ENCODE peak calls at places on chromosomes 13 and 19, in nine cellular contexts. Q is lower leg skin, V is lung, A is cardiac muscle cell, L is transverse colon, U is dorsolateral prefrontal cortex, K is retinal pigment epithelial cell, E is GM13977, D is epithelial cell of esophagus. X is an unnamed sample.

GRCh38 chr13:65914707-65915106 is 1315.4 kb downstream of the PCDH9 start:
- DNase-seq in K (no peak), U (no peak), Q (no peak), A (no peak), E (no peak), L (no peak), D (peak), V (no peak), X (peak)

GRCh38 chr13:108121406-108121805 is 93.9 kb downstream of the LIG4 start:
- DNase-seq in U (no peak), L (no peak), A (no peak), V (no peak), Q (no peak), D (no peak), E (no peak), K (no peak), X (no peak)

GRCh38 chr13:43279696-43280095 is 256.3 kb downstream of the DNAJC15 start:
- DNase-seq in K (no peak), U (no peak), V (no peak), A (no peak), D (no peak), Q (no peak), L (no peak), E (no peak), X (no peak)

GRCh38 chr19:45306522-45307027 is 16.1 kb downstream of the CKM start:
- DNase-seq in L (no peak), D (no peak), E (no peak), A (peak), K (no peak), Q (no peak), V (no peak), U (no peak), X (no peak)

GRCh38 chr19:1873524-1874473 is 10.4 kb upstream of the KLF16 start:
- DNase-seq in Q (peak), K (no peak), V (no peak), D (no peak), E (no peak), U (peak), L (no peak), A (no peak), X (no peak)

GRCh38 chr13:114130131-114130707 is 2.2 kb downstream of the RASA3 start:
- DNase-seq in D (no peak), V (no peak), Q (no peak), E (no peak), K (no peak), L (no peak), A (no peak), U (no peak), X (no peak)

GRCh38 chr19:53285087-53285486 is 17.6 kb upstream of the VN1R4 start:
- DNase-seq in A (no peak), U (no peak), V (no peak), K (no peak), L (no peak), Q (no peak), E (no peak), D (no peak), X (no peak)

GRCh38 chr19:50817941-50818858 is 5.4 kb downstream of the KLK1 start:
- DNase-seq in A (peak), V (peak), E (peak), L (peak), D (peak), Q (no peak), U (no peak), K (no peak), X (no peak)

GRCh38 chr19:383922-384800 is 24.8 kb downstream of the C2CD4C start:
- DNase-seq in Q (peak), E (no peak), A (peak), L (no peak), K (no peak), V (no peak), D (no peak), U (no peak), X (no peak)

GRCh38 chr13:30421093-30422055 is 919 bp upstream of the UBE2L5 start:
- DNase-seq in V (peak), E (peak), Q (peak), A (peak), U (peak), D (peak), L (peak), K (no peak), X (peak)

GRCh38 chr13:102580552-102581169 is 16.1 kb upstream of the TPP2 start:
- DNase-seq in U (peak), K (no peak), Q (no peak), V (no peak), A (peak), L (no peak), E (peak), D (peak), X (peak)

GRCh38 chr19:3201072-3201700 is 15.5 kb downstream of the NCLN start:
- DNase-seq in E (no peak), A (no peak), U (no peak), Q (no peak), D (no peak), V (no peak), K (no peak), L (no peak), X (no peak)

GRCh38 chr13:19089315-19089714 is 92.3 kb downstream of the TUBA3C start:
- DNase-seq in E (no peak), U (no peak), K (no peak), D (no peak), L (no peak), A (no peak), V (no peak), Q (no peak), X (no peak)
- TF ChIP-seq CTCF in E (no peak), U (no peak), K (no peak), D (no peak), L (no peak), A (no peak), V (no peak), Q (no peak), X (peak)

DNA sequence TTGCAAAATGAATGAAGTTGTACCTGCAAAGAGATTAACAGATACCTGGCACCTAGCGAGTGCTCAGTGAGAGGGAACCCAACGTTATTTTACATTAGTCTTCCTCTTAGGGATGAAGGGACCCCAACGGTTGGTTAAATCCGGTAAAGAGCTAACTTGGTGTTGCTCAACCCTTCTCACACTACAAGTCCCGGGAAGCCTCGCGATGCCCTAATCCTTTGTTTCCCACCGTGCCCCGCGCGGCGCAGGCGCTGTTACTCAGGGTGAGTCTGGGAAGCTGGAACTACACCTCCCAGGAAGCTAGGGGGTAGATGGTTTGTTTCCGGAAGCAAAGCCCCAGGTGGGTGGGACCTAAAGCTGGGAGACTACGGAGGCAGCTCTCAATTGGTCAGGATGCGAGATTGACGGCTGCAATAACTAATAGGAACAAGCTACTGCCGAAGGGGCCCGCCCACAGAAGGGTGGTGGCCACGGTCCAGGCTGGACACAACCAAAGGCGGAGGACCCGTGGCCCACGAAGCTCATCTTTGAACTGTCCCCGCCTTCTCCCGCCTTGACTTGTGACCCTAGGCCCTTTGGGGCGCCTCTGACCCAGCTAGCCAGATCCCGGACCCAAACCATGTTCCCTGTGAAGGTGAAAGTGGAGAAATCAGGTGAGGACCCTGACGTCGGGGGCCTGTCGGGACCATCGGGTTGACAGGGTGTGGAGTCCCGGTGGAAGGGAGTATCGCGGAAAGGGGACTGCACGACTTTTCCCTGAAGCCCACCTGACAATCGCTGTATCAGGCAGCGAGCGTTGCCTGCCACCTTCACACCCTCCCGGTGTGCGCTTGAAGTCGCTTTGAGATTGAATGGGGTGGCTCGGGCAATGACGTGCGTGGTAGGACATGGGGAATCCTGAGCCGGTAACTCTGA is at the start of gene LIN37:
- DNase-seq in A (peak), D (peak), U (peak), K (peak), Q (peak), E (peak), L (peak), V (peak), X (peak)
- TF ChIP-seq CTCF in A (no peak), D (no peak), U (peak), K (no peak), Q (no peak), E (no peak), L (peak), V (no peak), X (peak)

GRCh38 chr13:40992678-40993077 is 26.4 kb downstream of the ELF1 start:
- DNase-seq in E (no peak), D (no peak), V (no peak), A (no peak), Q (no peak), U (no peak), L (no peak), K (no peak), X (no peak)

GRCh38 chr13:40993119-40993518 is 26.0 kb downstream of the ELF1 start:
- DNase-seq in Q (peak), D (no peak), A (no peak), E (no peak), K (no peak), U (no peak), V (no peak), L (peak), X (no peak)

GRCh38 chr13:40994581-40995230 is 24.4 kb downstream of the ELF1 start:
- DNase-seq in D (peak), Q (no peak), A (no peak), K (no peak), E (peak), V (no peak), U (no peak), L (no peak), X (no peak)

GRCh38 chr13:40995997-40996396 is 23.1 kb downstream of the ELF1 start:
- DNase-seq in D (no peak), V (no peak), K (no peak), U (no peak), Q (no peak), E (no peak), L (no peak), A (no peak), X (no peak)

DNA sequence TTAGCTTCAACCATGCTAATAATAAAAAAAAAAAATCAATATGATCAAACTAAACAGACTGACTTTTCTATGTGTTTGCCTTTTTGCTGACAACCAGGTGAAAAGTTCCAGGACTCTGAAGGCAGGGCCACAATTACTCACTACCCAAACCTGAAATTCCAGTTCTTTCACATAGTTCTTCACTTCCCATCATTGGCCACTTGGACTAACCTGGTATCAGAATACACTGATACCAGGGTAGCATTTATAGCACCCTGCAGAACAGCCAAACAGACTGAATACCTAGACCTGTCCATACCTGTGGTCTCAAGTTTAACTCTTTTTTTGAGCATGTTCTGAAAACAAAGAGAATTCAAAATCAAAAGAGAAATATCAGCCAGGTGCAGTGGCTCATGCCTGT is 25.1 kb downstream of the ELF1 start:
- DNase-seq in L (peak), D (peak), Q (no peak), K (no peak), V (peak), E (no peak), A (no peak), U (no peak), X (no peak)
- TF ChIP-seq CTCF in L (peak), D (peak), Q (no peak), K (no peak), V (no peak), E (no peak), A (no peak), U (no peak), X (no peak)

DNA sequence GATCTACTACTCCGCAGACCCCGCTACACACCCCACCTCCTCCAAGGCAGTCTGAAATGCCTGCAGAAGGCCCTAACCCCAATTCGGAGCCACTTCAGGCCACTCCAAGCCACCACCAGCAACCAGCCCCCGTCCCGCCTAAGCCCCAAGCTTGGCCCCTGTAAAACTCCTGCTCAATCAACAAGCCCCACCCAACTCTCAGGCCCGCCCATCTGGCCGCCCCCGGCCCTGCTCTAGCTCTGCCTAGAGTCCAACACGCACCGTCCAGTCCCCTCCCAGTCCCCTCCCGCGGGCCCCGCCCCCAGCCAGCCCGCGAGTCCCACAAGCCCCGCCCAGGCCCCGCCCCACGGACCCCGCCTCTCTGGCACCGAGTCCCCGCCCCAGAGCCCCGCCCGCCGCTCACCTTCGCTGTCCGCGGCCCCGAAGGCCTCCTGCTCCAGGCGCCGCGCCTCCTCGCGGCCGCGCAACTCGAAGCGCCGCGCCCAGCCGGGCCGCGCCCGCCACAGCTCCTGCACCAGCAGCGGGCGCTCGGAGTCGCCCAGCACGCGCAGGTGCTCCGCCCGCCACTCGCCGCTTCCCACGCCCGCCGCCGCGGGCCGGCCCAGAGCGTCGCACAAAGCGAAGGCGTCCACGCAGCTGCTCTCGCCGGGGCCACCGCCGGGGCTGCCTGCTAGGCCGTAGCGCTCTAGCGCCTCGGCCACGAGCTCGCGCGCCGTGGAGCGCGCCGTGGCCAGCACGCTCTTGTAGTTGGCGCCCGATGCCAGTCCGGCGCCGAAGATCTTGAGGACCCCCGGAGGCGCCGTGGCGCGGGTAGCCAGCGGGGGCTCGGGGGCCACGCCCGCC is 1.6 kb downstream of the RASIP1 start:
- DNase-seq in V (peak), L (peak), U (peak), Q (peak), K (peak), D (peak), A (peak), E (peak), X (peak)
- TF ChIP-seq CTCF in V (peak), L (no peak), U (no peak), Q (no peak), K (no peak), D (peak), A (peak), E (peak), X (peak)

GRCh38 chr19:14091086-14091884 is 734 bp upstream of the SAMD1 start:
- DNase-seq in D (peak), U (no peak), V (no peak), E (peak), K (no peak), L (peak), A (no peak), Q (no peak), X (peak)

GRCh38 chr19:14088634-14089411 is 1.7 kb downstream of the SAMD1 start:
- DNase-seq in A (no peak), U (no peak), V (no peak), Q (peak), L (no peak), K (no peak), D (no peak), E (no peak), X (no peak)

GRCh38 chr19:14090509-14091085 is at the start of gene SAMD1:
- DNase-seq in L (peak), V (peak), A (peak), U (peak), K (no peak), Q (peak), D (peak), E (peak), X (peak)

GRCh38 chr19:14089412-14089661 is 1.2 kb downstream of the SAMD1 start:
- DNase-seq in K (no peak), A (no peak), E (peak), V (no peak), U (no peak), L (no peak), Q (no peak), D (no peak), X (no peak)

DNA sequence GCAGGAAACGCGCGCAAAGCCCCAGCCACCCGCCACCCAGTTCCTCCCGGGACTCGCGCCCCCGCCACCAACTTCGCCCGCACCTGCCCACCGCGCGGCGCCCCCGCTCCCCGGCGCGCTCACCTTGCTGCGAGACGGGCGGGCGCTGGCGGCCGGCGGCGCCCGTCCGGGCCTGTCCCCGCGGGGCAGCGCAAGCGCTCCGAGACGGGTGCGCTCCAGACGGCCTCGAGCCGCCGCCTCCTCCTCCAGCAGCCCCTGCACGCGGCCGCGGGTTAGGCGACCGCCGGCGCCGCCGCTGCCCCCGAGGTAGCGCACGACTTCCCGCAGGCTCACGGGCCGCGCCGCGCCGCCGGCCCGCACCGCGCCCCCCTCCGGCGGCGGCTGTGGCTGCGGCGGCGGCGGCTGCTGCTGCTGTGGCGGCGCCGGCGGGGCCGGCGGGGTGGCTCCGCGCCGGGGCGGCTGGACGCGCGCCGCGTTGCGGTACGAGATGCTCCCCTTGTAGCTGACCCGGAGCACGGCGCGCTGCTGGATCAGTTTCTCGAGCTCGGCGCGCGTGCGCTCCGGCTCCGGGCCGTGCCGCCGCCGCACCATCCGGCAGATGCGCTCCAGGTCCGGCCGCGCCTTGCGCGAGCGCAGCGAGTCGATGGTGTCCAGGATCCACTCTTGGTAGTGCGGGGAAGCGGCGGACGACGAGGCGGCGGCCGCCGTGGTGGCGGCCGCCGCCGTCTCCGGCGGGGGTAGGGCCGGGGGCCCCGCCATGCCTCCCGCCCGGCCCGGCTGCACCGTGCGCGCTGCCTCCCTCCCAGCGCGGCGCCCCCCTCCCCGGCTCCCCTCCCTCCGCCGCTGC is 666 bp downstream of the SAMD1 start:
- DNase-seq in E (peak), Q (peak), V (no peak), L (peak), K (no peak), A (peak), D (peak), U (peak), X (peak)
- TF ChIP-seq CTCF in E (peak), Q (no peak), V (no peak), L (no peak), K (no peak), A (no peak), D (no peak), U (no peak), X (no peak)

GRCh38 chr13:52739468-52740071 is at the start of gene CNMD:
- DNase-seq in E (no peak), D (no peak), U (no peak), Q (no peak), V (no peak), A (peak), K (no peak), L (no peak), X (no peak)

GRCh38 chr13:52737900-52738299 is 1.7 kb downstream of the CNMD start:
- DNase-seq in V (no peak), D (no peak), A (no peak), E (no peak), U (no peak), L (no peak), Q (no peak), K (peak), X (no peak)

GRCh38 chr13:52737451-52737850 is 2.2 kb downstream of the CNMD start:
- DNase-seq in Q (no peak), K (no peak), E (no peak), A (no peak), V (no peak), L (no peak), U (no peak), D (no peak), X (no peak)

GRCh38 chr13:52736891-52737290 is 2.7 kb downstream of the CNMD start:
- DNase-seq in E (no peak), V (no peak), Q (no peak), K (no peak), A (no peak), D (no peak), U (no peak), L (no peak), X (no peak)

GRCh38 chr13:52738719-52739467 is 727 bp downstream of the CNMD start:
- DNase-seq in E (peak), V (no peak), Q (no peak), U (no peak), L (no peak), A (peak), D (no peak), K (no peak), X (no peak)
- TF ChIP-seq CTCF in E (peak), V (no peak), Q (no peak), U (peak), L (no peak), A (peak), D (no peak), K (peak), X (peak)

DNA sequence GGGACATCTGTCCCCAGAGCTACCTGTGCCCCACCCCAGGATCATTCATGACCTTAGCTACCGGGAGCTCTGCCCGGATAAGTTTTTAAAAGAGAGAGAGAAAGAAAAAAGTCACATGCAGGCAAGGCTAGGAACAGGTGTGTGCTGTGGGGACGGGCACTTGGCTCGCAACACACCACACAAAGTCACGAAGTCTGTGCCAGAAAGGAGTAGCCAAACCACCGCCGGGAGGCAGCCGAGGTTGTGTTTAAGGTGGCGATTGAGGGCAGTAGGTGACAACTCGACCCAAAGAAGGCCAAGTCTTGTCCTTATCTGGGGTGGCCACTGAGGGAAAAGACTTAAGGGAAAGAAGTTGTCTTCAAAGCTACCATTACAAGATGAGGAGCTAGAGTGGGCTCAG is 4.6 kb upstream of the TSHZ3 start:
- DNase-seq in A (no peak), U (no peak), L (no peak), V (no peak), E (no peak), D (no peak), K (no peak), Q (no peak), X (no peak)
- TF ChIP-seq CTCF in A (no peak), U (no peak), L (no peak), V (no peak), E (no peak), D (no peak), K (no peak), Q (no peak), X (no peak)

GRCh38 chr13:44879452-44880058 is 109.7 kb downstream of the NUFIP1 start:
- DNase-seq in A (no peak), D (peak), V (no peak), Q (no peak), L (peak), E (peak), U (no peak), K (no peak), X (peak)
- TF ChIP-seq CTCF in A (peak), D (peak), V (peak), Q (no peak), L (peak), E (peak), U (peak), K (peak), X (peak)